ENCODE peak calls at places on chromosomes 7 and 10, in nine cellular contexts. E is body of pancreas, T is K562, J is uterus, D is prostate gland, P is Peyer's patch, S is heart right ventricle, A is PC-3, L is adrenal gland. K is an unnamed sample.

GRCh38 chr10:114271779-114272167 is 32.7 kb downstream of the VWA2 start:
- DNase-seq in T (no peak), A (peak; percentile 91), P (peak; percentile 52), D (no peak), J (peak; percentile 58), L (peak; percentile 58), S (peak; percentile 57), E (no peak), K (no peak)

GRCh38 chr7:34991938-34992840 is 45.1 kb downstream of the DPY19L1 start:
- DNase-seq in S (no peak), E (no peak), A (peak; percentile 75), J (no peak), D (no peak), T (peak; percentile 54), P (peak; percentile 65), L (peak; percentile 14), K (no peak)

GRCh38 chr7:2794836-2795636 is 49.1 kb downstream of the GNA12 start:
- DNase-seq in J (no peak), L (peak; percentile 46), T (no peak), D (peak; percentile 24), P (no peak), E (no peak), A (no peak), S (no peak), K (no peak)

GRCh38 chr7:944744-945143 is 9.7 kb downstream of the ADAP1 start:
- DNase-seq in L (no peak), S (no peak), T (no peak), E (no peak), A (no peak), P (no peak), J (no peak), D (no peak), K (no peak)

GRCh38 chr10:114541081-114541833 is 116.8 kb downstream of the ABLIM1 start:
- DNase-seq in L (peak; percentile 86), T (no peak), E (peak; percentile 39), D (no peak), J (peak; percentile 87), P (peak; percentile 85), S (peak; percentile 80), A (peak; percentile 62), K (peak; percentile 38)

GRCh38 chr7:138070908-138071307 is 5.4 kb upstream of the AKR1D1 start:
- DNase-seq in E (no peak), J (no peak), D (no peak), A (peak; percentile 14), P (no peak), T (no peak), S (no peak), L (no peak), K (no peak)

GRCh38 chr7:105298439-105298894 is 90.3 kb downstream of the SRPK2 start:
- DNase-seq in T (no peak), E (no peak), P (no peak), J (no peak), L (no peak), S (no peak), A (no peak), D (no peak), K (no peak)

GRCh38 chr7:120407015-120407414 is 134.0 kb downstream of the KCND2 start:
- DNase-seq in J (no peak), E (no peak), A (peak; percentile 88), D (no peak), S (no peak), T (no peak), P (no peak), L (no peak), K (no peak)

GRCh38 chr7:108135446-108136190 is 5.5 kb upstream of the LAMB4 start:
- DNase-seq in P (peak; percentile 61), S (no peak), L (no peak), E (no peak), D (no peak), A (no peak), T (no peak), J (no peak), K (peak; percentile 32)

GRCh38 chr7:110541962-110542361 is 549.0 kb upstream of the LRRN3 start:
- DNase-seq in J (no peak), E (no peak), A (peak; percentile 43), P (no peak), D (no peak), T (no peak), S (no peak), L (no peak), K (no peak)

GRCh38 chr7:93530701-93531100 is 43.8 kb downstream of the CALCR start:
- DNase-seq in S (no peak), T (no peak), J (no peak), E (no peak), A (no peak), P (no peak), D (no peak), L (no peak), K (no peak)

GRCh38 chr10:34759837-34760215 is 55.3 kb downstream of the PARD3 start:
- DNase-seq in P (no peak), E (no peak), J (no peak), D (no peak), S (no peak), L (no peak), A (no peak), T (no peak), K (no peak)

GRCh38 chr7:28708033-28708451 is 250.1 kb downstream of the TRIL start:
- DNase-seq in T (no peak), P (no peak), E (no peak), A (no peak), S (no peak), J (peak; percentile 30), D (no peak), L (peak; percentile 24), K (no peak)

DNA sequence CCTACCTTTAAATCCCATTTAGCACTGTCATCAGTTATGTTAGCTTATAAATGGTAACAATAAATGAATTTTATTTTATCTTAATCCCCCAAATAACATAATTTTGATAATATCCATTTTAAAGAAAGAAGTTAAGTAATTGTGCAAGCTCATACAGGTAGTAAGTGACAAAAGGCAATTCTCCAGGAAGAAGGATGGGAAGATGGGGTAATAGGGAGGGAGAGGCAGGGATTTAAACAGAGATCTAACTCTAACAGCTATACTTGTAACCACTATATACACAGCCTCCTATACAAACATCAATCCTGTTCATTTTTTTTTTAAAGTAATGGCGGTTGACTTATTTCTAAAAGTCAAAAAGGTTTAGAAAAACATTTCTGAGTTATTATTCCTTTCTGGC is 119.4 kb downstream of the SGMS1 start:
- DNase-seq in D (no peak), T (no peak), A (no peak), P (no peak), J (no peak), L (no peak), S (no peak), E (no peak), K (no peak)
- H3K27ac ChIP-seq in D (no peak overlapping the region), T (no peak overlapping the region), A (peak overlapping the region; percentile 38), P (no peak overlapping the region), J (no peak overlapping the region), L (no peak overlapping the region), S (no peak overlapping the region), E (no peak overlapping the region), K (no peak overlapping the region)

DNA sequence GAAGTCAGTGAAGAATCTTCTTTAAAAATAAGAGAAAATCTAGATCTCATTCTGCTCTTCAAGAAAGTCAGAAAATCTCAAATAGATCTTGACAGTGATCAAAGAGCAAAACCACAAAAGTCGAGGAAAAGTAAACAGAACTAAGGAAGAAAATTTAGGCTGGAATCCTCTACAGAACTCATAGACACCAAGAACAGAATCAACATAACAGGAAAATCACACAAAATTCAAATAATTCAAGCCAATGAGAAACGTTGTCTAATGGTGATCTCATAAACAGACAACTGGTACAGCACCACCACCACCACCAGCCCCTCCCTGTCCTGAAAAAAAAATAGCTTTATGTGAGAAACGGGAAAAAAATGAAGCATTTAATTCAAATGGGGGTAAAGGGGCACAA is 6.9 kb downstream of the ITGB1 start:
- DNase-seq in J (no peak), S (no peak), E (no peak), D (no peak), L (no peak), T (no peak), P (no peak), A (no peak), K (no peak)
- H3K4me3 ChIP-seq in J (no peak overlapping the region), S (no peak overlapping the region), E (no peak overlapping the region), D (no peak overlapping the region), L (no peak overlapping the region), T (no peak overlapping the region), P (no peak overlapping the region), A (peak overlapping the region; percentile 43), K (no peak overlapping the region)

GRCh38 chr7:130112078-130112477 is 41.7 kb downstream of the KLHDC10 start:
- DNase-seq in J (no peak), E (no peak), S (no peak), T (no peak), P (no peak), A (no peak), D (no peak), L (no peak), K (no peak)
- H3K27ac ChIP-seq in J (no peak overlapping the region), E (peak overlapping the region; percentile 28), S (no peak overlapping the region), T (no peak overlapping the region), P (no peak overlapping the region), A (no peak overlapping the region), D (no peak overlapping the region), L (no peak overlapping the region), K (no peak overlapping the region)

DNA sequence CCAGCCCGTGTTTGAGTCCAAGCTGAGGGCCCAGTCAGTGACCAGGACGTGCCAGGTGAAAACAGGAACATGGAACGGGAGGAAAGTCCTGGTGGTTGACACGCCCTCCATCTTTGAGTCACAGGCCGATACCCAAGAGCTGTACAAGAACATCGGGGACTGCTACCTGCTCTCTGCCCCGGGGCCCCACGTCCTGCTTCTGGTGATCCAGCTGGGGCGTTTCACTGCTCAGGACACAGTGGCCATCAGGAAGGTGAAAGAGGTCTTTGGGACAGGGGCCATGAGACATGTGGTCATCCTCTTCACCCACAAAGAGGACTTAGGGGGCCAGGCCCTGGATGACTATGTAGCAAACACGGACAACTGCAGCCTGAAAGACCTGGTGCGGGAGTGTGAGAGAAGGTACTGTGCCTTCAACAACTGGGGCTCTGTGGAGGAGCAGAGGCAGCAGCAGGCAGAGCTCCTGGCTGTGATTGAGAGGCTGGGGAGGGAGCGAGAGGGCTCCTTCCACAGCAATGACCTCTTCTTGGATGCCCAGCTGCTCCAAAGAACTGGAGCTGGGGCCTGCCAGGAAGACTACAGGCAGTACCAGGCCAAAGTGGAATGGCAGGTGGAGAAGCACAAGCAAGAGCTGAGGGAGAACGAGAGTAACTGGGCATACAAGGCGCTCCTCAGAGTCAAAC is 5.2 kb downstream of the GIMAP5 start:
- DNase-seq in L (no peak), T (no peak), P (no peak), S (no peak), A (no peak), J (no peak), D (no peak), E (no peak), K (peak; percentile 47)
- H3K4me3 ChIP-seq in L (no peak overlapping the region), T (no peak overlapping the region), P (peak overlapping the region; percentile 18), S (no peak overlapping the region), A (no peak overlapping the region), J (no peak overlapping the region), D (no peak overlapping the region), E (no peak overlapping the region), K (peak overlapping the region; percentile 84)

K was measured in naive thymus-derived CD4-positive, alpha-beta T cell.